ENCODE peak calls at places on chromosomes 4 and X, in eight cellular contexts. I is left lung, Q is psoas muscle, Y is Peyer's patch, W is heart left ventricle, G is OCI-LY7, Z is upper lobe of right lung, A is cardiac muscle cell. J is an unnamed sample.

GRCh38 chr4:48269861-48270515 is 350 bp upstream of the TEC start:
- DNase-seq in W (peak; percentile 94), I (peak; percentile 99), Q (peak; percentile 95), A (peak; percentile 74), Y (peak; percentile 96), Z (peak; percentile 99), G (peak; percentile 79), J (peak; percentile 83)

GRCh38 chrX:111503594-111503993 is 7.9 kb upstream of the SERTM2 start:
- DNase-seq in Z (no peak), Y (no peak), I (no peak), W (no peak), G (no peak), A (no peak), Q (no peak), J (no peak)

GRCh38 chrX:30275498-30275897 is 28.6 kb downstream of the MAGEB1 start:
- DNase-seq in Y (no peak), A (peak; percentile 38), Z (no peak), Q (no peak), I (no peak), W (no peak), G (no peak), J (no peak)

GRCh38 chr4:15864771-15865566 is 73.6 kb downstream of the FGFBP1 start:
- DNase-seq in Z (no peak), I (no peak), W (no peak), G (no peak), Y (no peak), A (peak; percentile 35), Q (no peak), J (no peak)

GRCh38 chrX:38138157-38138556 is 82.5 kb downstream of the SRPX start:
- DNase-seq in G (no peak), W (no peak), Z (no peak), Q (no peak), A (no peak), Y (no peak), I (no peak), J (no peak)

GRCh38 chr4:184313710-184314659 is 96.3 kb upstream of the ENPP6 start:
- DNase-seq in G (peak; percentile 84), A (no peak), Q (no peak), Y (peak; percentile 39), I (no peak), W (no peak), Z (no peak), J (no peak)

GRCh38 chrX:70979136-70979762 is 48.4 kb upstream of the SLC7A3 start:
- DNase-seq in W (no peak), Q (no peak), G (no peak), Z (no peak), I (no peak), Y (no peak), A (peak; percentile 61), J (peak; percentile 1)

GRCh38 chrX:40468033-40468979 is 112.5 kb upstream of the ATP6AP2 start:
- DNase-seq in Q (no peak), Y (peak; percentile 27), I (no peak), A (peak; percentile 81), G (peak; percentile 48), W (peak; percentile 51), Z (peak; percentile 66), J (peak; percentile 35)

GRCh38 chr4:110046588-110047049 is 133.9 kb downstream of the EGF start:
- DNase-seq in G (no peak), Y (no peak), Z (no peak), Q (no peak), A (no peak), W (no peak), I (no peak), J (no peak)

GRCh38 chr4:99395595-99396364 is 39.4 kb downstream of the ADH7 start:
- DNase-seq in A (peak; percentile 41), I (no peak), W (no peak), Z (no peak), Q (no peak), G (no peak), Y (no peak), J (no peak)

GRCh38 chrX:20743054-20743453 is 476.3 kb upstream of the RPS6KA3 start:
- DNase-seq in Q (no peak), W (no peak), A (no peak), Z (no peak), Y (no peak), G (no peak), I (no peak), J (no peak)

GRCh38 chr4:47061435-47061834 is 30.1 kb downstream of the GABRB1 start:
- DNase-seq in W (no peak), I (no peak), Q (no peak), Y (no peak), A (no peak), Z (no peak), G (no peak), J (no peak)

GRCh38 chrX:119809185-119809666 is 17.8 kb upstream of the RPL39 start:
- DNase-seq in W (no peak), G (no peak), A (peak; percentile 36), Q (no peak), Y (no peak), Z (no peak), I (no peak), J (no peak)

GRCh38 chr4:177726111-177726510 is 283.9 kb upstream of the AGA start:
- DNase-seq in W (no peak), Q (no peak), Z (no peak), I (no peak), A (no peak), G (no peak), Y (no peak), J (no peak)

GRCh38 chrX:145502670-145503069 is 255.4 kb downstream of the SPANXN1 start:
- DNase-seq in Z (no peak), A (no peak), I (no peak), Q (no peak), G (no peak), W (no peak), Y (no peak), J (no peak)
- H3K9me3 ChIP-seq in Z (no peaks in the 10 kb centered on the region), A (no peaks in the 10 kb centered on the region), I (no peaks in the 10 kb centered on the region), Q (no peaks in the 10 kb centered on the region), G (no peaks in the 10 kb centered on the region), W (no peaks in the 10 kb centered on the region), Y (no peaks in the 10 kb centered on the region), J (no peaks in the 10 kb centered on the region)

GRCh38 chr4:3423952-3424351 is 17.8 kb upstream of the HGFAC start:
- DNase-seq in Z (no peak), W (no peak), Y (no peak), I (peak; percentile 69), G (no peak), A (no peak), Q (no peak), J (no peak)

GRCh38 chr4:3422808-3423297 is 18.9 kb upstream of the HGFAC start:
- DNase-seq in G (no peak), A (no peak), Z (no peak), I (peak; percentile 57), W (no peak), Q (peak; percentile 44), Y (no peak), J (no peak)

GRCh38 chr4:3423406-3423805 is 18.4 kb upstream of the HGFAC start:
- DNase-seq in Y (no peak), A (no peak), I (peak; percentile 64), W (no peak), G (no peak), Q (peak; percentile 35), Z (no peak), J (no peak)

GRCh38 chr4:3426465-3427133 is 15.2 kb upstream of the HGFAC start:
- DNase-seq in W (no peak), Z (no peak), A (no peak), Y (no peak), G (peak; percentile 13), I (no peak), Q (no peak), J (no peak)

DNA sequence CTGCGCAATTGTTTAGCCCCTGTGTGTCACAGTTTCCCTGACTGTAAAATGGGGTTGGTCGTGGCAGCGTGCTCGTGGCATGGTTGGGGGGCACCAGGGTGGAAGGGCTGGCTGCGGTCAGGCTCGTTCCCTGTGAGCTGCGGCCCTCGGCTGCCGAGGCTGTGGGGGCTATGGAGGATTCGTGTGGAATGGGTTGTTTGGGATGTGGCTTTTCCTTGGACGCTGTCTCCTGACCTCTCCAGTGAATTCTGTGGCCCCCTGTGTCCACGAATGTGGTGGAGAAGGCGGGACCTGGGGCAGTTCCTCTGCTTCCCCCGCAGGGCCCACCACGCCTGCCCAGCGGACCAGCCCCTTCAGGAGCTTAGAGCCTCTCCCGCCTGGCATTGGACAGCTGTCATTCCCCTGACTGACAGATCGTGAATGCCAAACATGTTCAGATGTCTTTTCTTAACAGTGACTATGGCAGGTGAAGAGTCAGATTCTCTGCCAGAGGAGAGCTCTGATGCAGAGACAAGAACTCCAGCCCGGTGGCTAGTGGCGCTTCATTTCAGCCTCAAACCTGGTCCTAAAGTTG is 17.2 kb upstream of the HGFAC start:
- DNase-seq in Q (no peak), Y (no peak), W (no peak), Z (no peak), A (no peak), G (no peak), I (peak; percentile 45), J (no peak)
- H3K36me3 ChIP-seq in Q (no peaks in the 10 kb centered on the region), Y (no peaks in the 10 kb centered on the region), W (peaks cover 4% of the 10 kb centered on the region), Z (peaks cover 74% of the 10 kb centered on the region), A (no peaks in the 10 kb centered on the region), G (no peaks in the 10 kb centered on the region), I (peaks cover 59% of the 10 kb centered on the region), J (no peaks in the 10 kb centered on the region)

GRCh38 chrX:144293229-144293628 is 409.4 kb downstream of the UBE2NL start:
- DNase-seq in Y (no peak), W (no peak), Z (no peak), G (no peak), Q (no peak), I (no peak), A (no peak), J (peak; percentile 16)
- H3K9me3 ChIP-seq in Y (peaks cover 7% of the 10 kb centered on the region), W (no peaks in the 10 kb centered on the region), Z (no peaks in the 10 kb centered on the region), G (no peaks in the 10 kb centered on the region), Q (no peaks in the 10 kb centered on the region), I (no peaks in the 10 kb centered on the region), A (no peaks in the 10 kb centered on the region), J (no peaks in the 10 kb centered on the region)

DNA sequence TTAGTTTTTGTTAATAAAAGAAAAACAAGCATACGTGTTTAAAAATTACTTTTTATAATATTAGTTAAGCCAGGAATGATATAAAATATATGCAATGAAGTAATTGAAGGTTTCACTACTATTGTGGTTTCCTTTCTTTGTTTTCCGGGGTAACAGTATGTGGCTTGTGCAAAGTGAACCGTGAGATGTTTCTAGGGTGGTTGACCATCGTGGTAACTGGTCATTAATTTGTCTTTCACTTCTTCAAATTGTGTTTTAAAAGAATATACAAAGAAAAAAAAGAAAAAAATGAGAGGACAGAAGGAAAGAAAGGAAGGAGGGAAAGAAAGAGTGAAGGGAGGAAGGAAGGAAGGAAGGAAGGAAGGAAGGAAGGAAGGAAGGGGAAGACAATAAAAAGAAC is 330.1 kb upstream of the CPXCR1 start:
- DNase-seq in I (no peak), Z (no peak), G (no peak), Y (no peak), W (no peak), Q (no peak), A (no peak), J (no peak)
- H3K36me3 ChIP-seq in I (no peaks in the 10 kb centered on the region), Z (no peaks in the 10 kb centered on the region), G (no peaks in the 10 kb centered on the region), Y (no peaks in the 10 kb centered on the region), W (no peaks in the 10 kb centered on the region), Q (no peaks in the 10 kb centered on the region), A (no peaks in the 10 kb centered on the region), J (no peaks in the 10 kb centered on the region)

GRCh38 chr4:166675411-166675810 is 558.9 kb downstream of the SPOCK3 start:
- DNase-seq in G (no peak), I (no peak), Y (no peak), W (no peak), A (peak; percentile 67), Q (no peak), Z (no peak), J (peak; percentile 75)
- H3K9me3 ChIP-seq in G (no peaks in the 10 kb centered on the region), I (peaks cover 4% of the 10 kb centered on the region), Y (no peaks in the 10 kb centered on the region), W (peaks cover 4% of the 10 kb centered on the region), A (no peaks in the 10 kb centered on the region), Q (no peaks in the 10 kb centered on the region), Z (no peaks in the 10 kb centered on the region), J (no peaks in the 10 kb centered on the region)

J was measured in MG63.